ENCODE peak calls at places on chromosomes 3 and 15, in seven cellular contexts. D, R, I, H, C, O and Y are unnamed samples.

GRCh38 chr15:96544162-96544756 is 213.8 kb downstream of the NR2F2 start:
- DNase-seq in R (no peak), C (no peak), I (no peak), O (no peak), D (no peak), H (no peak), Y (no peak)

GRCh38 chr15:80698636-80699035 is 3.5 kb downstream of the ABHD17C start:
- DNase-seq in O (no peak), D (no peak), H (no peak), I (no peak), C (no peak), R (no peak), Y (no peak)

GRCh38 chr3:52403271-52403841 is 41.5 kb downstream of the SEMA3G start:
- DNase-seq in D (no peak), H (no peak), R (no peak), C (no peak), O (peak), I (no peak), Y (no peak)

GRCh38 chr3:880371-880770 is 212.5 kb upstream of the CNTN6 start:
- DNase-seq in O (no peak), R (no peak), I (no peak), H (no peak), C (no peak), D (no peak), Y (no peak)

GRCh38 chr3:52121459-52121795 is 32.8 kb downstream of the POC1A start:
- DNase-seq in I (no peak), D (no peak), H (no peak), O (peak), C (no peak), R (peak), Y (peak)

GRCh38 chr3:33789183-33789954 is 9.1 kb upstream of the PDCD6IP start:
- DNase-seq in O (no peak), H (no peak), D (no peak), C (no peak), I (no peak), R (no peak), Y (no peak)

GRCh38 chr15:33149919-33150318 is 44.6 kb downstream of the FMN1 start:
- DNase-seq in H (no peak), D (no peak), I (no peak), R (no peak), O (no peak), C (no peak), Y (no peak)

GRCh38 chr3:134881305-134881704 is 86.2 kb downstream of the EPHB1 start:
- DNase-seq in D (no peak), H (no peak), I (peak), O (no peak), C (no peak), R (no peak), Y (no peak)

GRCh38 chr3:96354742-96355141 is 459.7 kb upstream of the EPHA6 start:
- DNase-seq in R (no peak), O (no peak), C (no peak), D (no peak), H (no peak), I (no peak), Y (no peak)

GRCh38 chr3:71442648-71443047 is 140.9 kb downstream of the FOXP1 start:
- DNase-seq in R (no peak), C (no peak), O (no peak), D (no peak), H (no peak), I (no peak), Y (no peak)

GRCh38 chr3:3341496-3341895 is 162.0 kb upstream of the CRBN start:
- DNase-seq in R (no peak), H (no peak), I (no peak), D (no peak), C (no peak), O (no peak), Y (no peak)

GRCh38 chr15:38217181-38217580 is 35.5 kb upstream of the SPRED1 start:
- DNase-seq in C (no peak), R (no peak), I (no peak), D (no peak), H (no peak), O (no peak), Y (no peak)

GRCh38 chr3:37770938-37771918 is 90.5 kb upstream of the CTDSPL start:
- DNase-seq in C (no peak), H (no peak), O (no peak), D (no peak), I (peak), R (no peak), Y (no peak)

GRCh38 chr3:1506090-1506489 is 413.3 kb downstream of the CNTN6 start:
- DNase-seq in R (no peak), H (no peak), I (no peak), C (no peak), D (no peak), O (no peak), Y (no peak)

GRCh38 chr3:172275586-172275985 is 172.7 kb downstream of the GHSR start:
- DNase-seq in C (no peak), I (no peak), O (no peak), H (no peak), R (no peak), D (no peak), Y (no peak)

GRCh38 chr3:160754371-160754854 is 1.6 kb upstream of the PPM1L start:
- DNase-seq in O (peak), D (peak), R (no peak), C (peak), I (peak), H (peak), Y (peak)

GRCh38 chr3:140529096-140529495 is 148.8 kb upstream of the TRIM42 start:
- DNase-seq in C (no peak), I (peak), H (no peak), D (no peak), R (no peak), O (no peak), Y (no peak)

GRCh38 chr3:41064526-41064925 is 134.8 kb upstream of the CTNNB1 start:
- DNase-seq in H (no peak), D (no peak), C (no peak), O (no peak), R (no peak), I (no peak), Y (no peak)

GRCh38 chr3:51280171-51280570 is 104.9 kb upstream of the MANF start:
- DNase-seq in D (no peak), I (no peak), H (no peak), C (no peak), R (no peak), O (no peak), Y (no peak)

GRCh38 chr3:144104146-144104545 is 132.5 kb downstream of the DIPK2A start:
- DNase-seq in H (no peak), O (no peak), R (no peak), C (no peak), I (peak), D (no peak), Y (no peak)

GRCh38 chr3:197297020-197297419 is 1.4 kb downstream of the DLG1 start:
- DNase-seq in C (no peak), R (no peak), I (peak), H (no peak), D (no peak), O (no peak), Y (no peak)

GRCh38 chr3:60752800-60753199 is 498.5 kb downstream of the FHIT start:
- DNase-seq in C (no peak), I (no peak), H (no peak), R (no peak), O (no peak), D (no peak), Y (no peak)

GRCh38 chr3:9398715-9399708 is 1.6 kb downstream of the SETD5 start:
- DNase-seq in H (peak), R (no peak), I (no peak), C (no peak), D (no peak), O (no peak), Y (no peak)

GRCh38 chr3:159852256-159852655 is 136.4 kb upstream of the IL12A start:
- DNase-seq in I (no peak), O (no peak), R (no peak), D (no peak), C (no peak), H (no peak), Y (no peak)

GRCh38 chr3:125624341-125624740 is 29.0 kb upstream of the OSBPL11 start:
- DNase-seq in I (no peak), D (no peak), R (no peak), H (no peak), O (no peak), C (no peak), Y (no peak)

GRCh38 chr15:85500729-85501128 is 120.3 kb downstream of the AKAP13 start:
- DNase-seq in I (no peak), D (no peak), C (no peak), H (no peak), O (no peak), R (no peak), Y (no peak)

GRCh38 chr15:99228120-99228770 is 21.1 kb downstream of the TTC23 start:
- DNase-seq in D (no peak), C (no peak), O (no peak), I (no peak), H (no peak), R (no peak), Y (no peak)

GRCh38 chr3:129845956-129846355 is 47.6 kb downstream of the TMCC1 start:
- DNase-seq in H (no peak), R (no peak), O (no peak), I (no peak), D (no peak), C (no peak), Y (no peak)

GRCh38 chr3:18679226-18679625 is 254.1 kb upstream of the SATB1 start:
- DNase-seq in H (no peak), D (no peak), I (no peak), R (no peak), C (no peak), O (no peak), Y (no peak)

GRCh38 chr15:74817370-74817737 is 4.7 kb downstream of the LMAN1L start:
- DNase-seq in D (no peak), R (no peak), C (no peak), H (no peak), O (peak), I (peak), Y (peak)

GRCh38 chr3:65080432-65080831 is 392.6 kb upstream of the ADAMTS9 start:
- DNase-seq in R (no peak), C (no peak), I (no peak), H (no peak), O (peak), D (no peak), Y (no peak)

GRCh38 chr3:40172560-40172959 is 136.9 kb upstream of the EIF1B start:
- DNase-seq in D (no peak), H (no peak), O (no peak), C (no peak), R (no peak), I (no peak), Y (no peak)

GRCh38 chr3:195209836-195210551 is 61.0 kb downstream of the XXYLT1 start:
- DNase-seq in I (no peak), D (no peak), O (peak), R (no peak), H (no peak), C (no peak), Y (no peak)

GRCh38 chr15:26842391-26842790 is 24.5 kb upstream of the GABRA5 start:
- DNase-seq in R (no peak), H (no peak), O (no peak), D (no peak), C (no peak), I (no peak), Y (no peak)

GRCh38 chr3:112514527-112515128 is 15.4 kb upstream of the BTLA start:
- DNase-seq in H (no peak), C (no peak), R (peak), I (no peak), O (no peak), D (no peak), Y (no peak)

GRCh38 chr3:152322756-152323155 is 54.0 kb downstream of the MBNL1 start:
- DNase-seq in H (no peak), O (no peak), R (no peak), I (no peak), C (no peak), D (no peak), Y (peak)

GRCh38 chr3:31041161-31041978 is 146.9 kb upstream of the GADL1 start:
- DNase-seq in D (no peak), C (no peak), O (no peak), I (no peak), R (no peak), H (no peak), Y (no peak)

GRCh38 chr3:47910777-47911440 is 105.3 kb downstream of the MAP4 start:
- DNase-seq in C (no peak), O (no peak), I (no peak), D (no peak), R (no peak), H (no peak), Y (no peak)